ENCODE peak calls at places on chromosome 22, in five cellular contexts. L is neuronal stem cell, Z is testis, H is keratinocyte, A is pancreas. Q is an unnamed sample.

GRCh38 chr22:17734197-17734596 is 40.1 kb downstream of the BID start:
- DNase-seq in L (no peak), Z (no peak), H (no peak), A (no peak), Q (no peak)

GRCh38 chr22:23806837-23807236 is 20.1 kb downstream of the SMARCB1 start:
- DNase-seq in L (no peak), Z (no peak), H (no peak), A (no peak), Q (no peak)

GRCh38 chr22:29302681-29303465 is 3.6 kb upstream of the GAS2L1 start:
- DNase-seq in L (no peak), Z (peak; percentile 49), H (no peak), A (peak; percentile 61), Q (no peak)

GRCh38 chr22:29385748-29386147 is 2.6 kb downstream of the AP1B1 start:
- DNase-seq in L (no peak), Z (peak; percentile 28), H (no peak), A (peak; percentile 56), Q (no peak)

GRCh38 chr22:41123151-41123550 is 30.8 kb downstream of the EP300 start:
- DNase-seq in L (no peak), Z (no peak), H (no peak), A (no peak), Q (no peak)

GRCh38 chr22:46340676-46341075 is 5.2 kb downstream of the TRMU start:
- DNase-seq in L (no peak), Z (no peak), H (no peak), A (no peak), Q (no peak)

GRCh38 chr22:47147572-47147971 is 385.1 kb downstream of the TBC1D22A start:
- DNase-seq in L (no peak), Z (no peak), H (no peak), A (no peak), Q (no peak)

GRCh38 chr22:35604671-35605457 is 12.3 kb downstream of the MB start:
- DNase-seq in L (no peak), Z (no peak), H (no peak), A (no peak), Q (no peak)

GRCh38 chr22:42519544-42520237 is at the start of gene RRP7A:
- DNase-seq in L (peak; percentile 52), Z (peak; percentile 89), H (no peak), A (peak; percentile 77), Q (peak; percentile 69)

GRCh38 chr22:23786752-23787599 is at the start of gene SMARCB1:
- DNase-seq in L (peak; percentile 88), Z (peak; percentile 96), H (peak; percentile 25), A (peak; percentile 84), Q (peak; percentile 88)

GRCh38 chr22:42871146-42872050 is 14.3 kb upstream of the ARFGAP3 start:
- DNase-seq in L (no peak), Z (no peak), H (no peak), A (no peak), Q (no peak)

GRCh38 chr22:43433451-43433850 is 21.6 kb downstream of the MPPED1 start:
- DNase-seq in L (no peak), Z (no peak), H (no peak), A (no peak), Q (no peak)

GRCh38 chr22:41608386-41608785 is 12.5 kb downstream of the DESI1 start:
- DNase-seq in L (no peak), Z (no peak), H (no peak), A (no peak), Q (no peak)

GRCh38 chr22:46061124-46061410 is 84.1 kb upstream of the WNT7B start:
- DNase-seq in L (no peak), Z (no peak), H (no peak), A (no peak), Q (no peak)

GRCh38 chr22:41996826-41997225 is 1.8 kb upstream of the WBP2NL start:
- DNase-seq in L (no peak), Z (no peak), H (no peak), A (no peak), Q (no peak)

GRCh38 chr22:26367402-26368245 is 61.4 kb upstream of the ASPHD2 start:
- DNase-seq in L (peak; percentile 65), Z (peak; percentile 67), H (no peak), A (peak; percentile 17), Q (peak; percentile 46)

GRCh38 chr22:38249803-38250641 is 22.8 kb downstream of the TMEM184B start:
- DNase-seq in L (no peak), Z (no peak), H (no peak), A (no peak), Q (no peak)

GRCh38 chr22:42520663-42521546 is 1.3 kb upstream of the RRP7A start:
- DNase-seq in L (no peak), Z (peak; percentile 60), H (no peak), A (no peak), Q (no peak)

GRCh38 chr22:42273855-42274451 is 3.5 kb upstream of the TCF20 start:
- DNase-seq in L (no peak), Z (peak; percentile 80), H (no peak), A (no peak), Q (no peak)

GRCh38 chr22:17921871-17922821 is 102.2 kb downstream of the MICAL3 start:
- DNase-seq in L (no peak), Z (no peak), H (peak; percentile 59), A (no peak), Q (no peak)

GRCh38 chr22:24331468-24332440 is 61.1 kb downstream of the SPECC1L start:
- DNase-seq in L (no peak), Z (no peak), H (no peak), A (no peak), Q (no peak)

GRCh38 chr22:46047226-46047625 is 70.3 kb upstream of the WNT7B start:
- DNase-seq in L (no peak), Z (peak; percentile 12), H (no peak), A (no peak), Q (no peak)

GRCh38 chr22:29308791-29309262 is 2.4 kb downstream of the GAS2L1 start:
- DNase-seq in L (no peak), Z (no peak), H (peak; percentile 57), A (no peak), Q (no peak)

GRCh38 chr22:46908641-46909107 is 146.2 kb downstream of the TBC1D22A start:
- DNase-seq in L (no peak), Z (no peak), H (no peak), A (no peak), Q (no peak)

GRCh38 chr22:27875951-27876350 is 43.1 kb downstream of the PITPNB start:
- DNase-seq in L (no peak), Z (no peak), H (no peak), A (no peak), Q (no peak)

DNA sequence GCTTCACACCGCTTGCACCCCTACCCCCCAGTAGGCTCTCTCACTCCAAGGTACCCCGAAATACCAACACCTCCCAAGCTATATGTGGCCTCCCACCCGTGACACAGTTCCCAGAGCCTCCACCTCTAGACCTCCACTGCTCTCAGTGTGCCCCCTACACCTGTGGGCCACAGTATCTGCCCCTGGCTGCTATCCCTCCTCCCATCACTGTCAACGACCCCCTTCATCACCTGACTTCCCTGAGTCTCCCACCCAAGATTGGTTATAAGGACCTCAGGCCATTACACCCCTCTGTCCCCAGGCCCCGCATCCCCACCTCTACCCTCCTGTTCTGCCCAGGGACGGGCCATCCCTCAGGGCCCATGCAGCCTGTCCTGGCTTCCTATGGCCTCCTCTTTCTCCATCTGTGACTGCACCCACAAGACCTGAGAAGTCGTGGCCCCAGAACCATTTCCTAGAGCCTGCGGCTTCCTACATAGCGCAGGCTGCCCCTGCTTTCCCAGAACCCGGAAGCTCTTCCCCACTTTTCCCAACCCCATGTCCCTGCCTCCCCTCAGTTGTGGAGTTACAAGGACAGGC is 734 bp downstream of the ACR start:
- DNase-seq in L (no peak), Z (no peak), H (no peak), A (peak; percentile 9), Q (no peak)
- H3K27me3 ChIP-seq in L (no peaks in the 10 kb centered on the region), Z (no peaks in the 10 kb centered on the region), H (peaks cover 11% of the 10 kb centered on the region), A (no peaks in the 10 kb centered on the region), Q (no peaks in the 10 kb centered on the region)

GRCh38 chr22:39463931-39464390 is 7.1 kb downstream of the MGAT3 start:
- DNase-seq in L (no peak), Z (no peak), H (no peak), A (no peak), Q (peak; percentile 83)
- H3K27ac ChIP-seq in L (no peak overlapping the region), Z (no peak overlapping the region), H (no peak overlapping the region), A (no peak overlapping the region), Q (peak overlapping the region; percentile 99)

DNA sequence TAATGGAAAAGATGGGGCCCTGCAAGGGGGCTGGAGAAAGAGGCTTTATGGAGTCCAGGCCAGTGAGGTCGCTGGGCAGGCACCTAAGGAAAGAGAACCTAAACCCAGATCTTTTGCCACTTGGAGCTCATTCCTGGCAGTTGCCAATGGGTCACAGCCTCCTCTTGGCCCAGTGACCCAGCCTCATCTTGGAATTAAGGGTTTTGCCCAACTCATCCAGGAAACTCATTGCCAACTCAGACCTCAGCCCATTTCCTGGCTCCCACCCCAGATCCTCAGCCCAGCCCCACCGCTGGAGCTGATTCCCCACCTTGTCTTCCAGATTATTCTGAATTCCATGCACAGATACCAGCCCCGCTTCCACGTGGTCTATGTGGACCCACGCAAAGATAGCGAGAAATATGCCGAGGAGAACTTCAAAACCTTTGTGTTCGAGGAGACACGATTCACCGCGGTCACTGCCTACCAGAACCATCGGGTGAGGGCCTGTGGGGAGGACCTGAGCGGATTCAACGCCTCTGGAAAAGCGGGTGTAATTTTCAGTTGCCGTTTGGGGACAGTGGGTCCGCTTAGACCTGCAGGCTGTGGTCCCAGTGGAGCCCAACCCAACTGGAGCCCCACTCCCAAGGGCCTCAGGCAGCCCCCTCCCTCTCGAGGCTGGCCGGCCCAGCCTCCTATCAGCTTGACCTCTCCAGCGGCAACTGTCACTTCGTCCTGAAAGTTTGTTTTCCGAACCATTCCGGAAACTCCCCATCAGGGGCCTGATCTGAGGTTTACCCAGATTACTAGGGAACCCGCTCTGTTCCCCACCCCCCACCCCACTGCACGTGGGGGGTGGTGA is 4.3 kb downstream of the TBX1 start:
- DNase-seq in L (no peak), Z (no peak), H (no peak), A (no peak), Q (no peak)
- H3K27me3 ChIP-seq in L (peaks cover 93% of the 10 kb centered on the region), Z (no peaks in the 10 kb centered on the region), H (peaks cover 7% of the 10 kb centered on the region), A (peaks cover 20% of the 10 kb centered on the region), Q (peaks cover 90% of the 10 kb centered on the region)

GRCh38 chr22:31088233-31088986 is 7.3 kb downstream of the SMTN start:
- DNase-seq in L (no peak), Z (no peak), H (no peak), A (no peak), Q (no peak)
- H3K27ac ChIP-seq in L (no peak overlapping the region), Z (no peak overlapping the region), H (no peak overlapping the region), A (no peak overlapping the region), Q (no peak overlapping the region)

DNA sequence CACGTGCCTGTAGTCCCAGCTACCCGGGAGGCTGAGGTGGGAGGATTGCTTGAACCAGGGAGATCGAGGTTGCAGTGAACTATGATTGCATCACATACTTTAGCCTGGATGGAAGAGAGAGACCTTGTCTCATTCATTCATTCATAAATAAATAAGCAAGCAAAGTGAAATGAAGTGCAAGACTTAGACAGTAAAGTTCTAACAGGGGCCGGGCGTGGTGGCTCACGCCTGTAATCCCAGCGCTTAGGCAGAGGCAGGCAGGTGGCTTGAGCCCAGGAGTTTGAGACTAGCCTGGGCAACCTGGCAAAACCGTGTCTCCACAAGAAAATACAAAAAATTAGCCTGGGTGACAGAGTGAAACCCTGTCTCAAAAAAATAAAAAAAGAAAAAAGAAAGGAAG is 1.6 kb upstream of the ZNF280A start:
- DNase-seq in L (no peak), Z (no peak), H (no peak), A (no peak), Q (no peak)
- H3K27me3 ChIP-seq in L (peaks cover 4% of the 10 kb centered on the region), Z (no peaks in the 10 kb centered on the region), H (no peaks in the 10 kb centered on the region), A (no peaks in the 10 kb centered on the region), Q (no peaks in the 10 kb centered on the region)

DNA sequence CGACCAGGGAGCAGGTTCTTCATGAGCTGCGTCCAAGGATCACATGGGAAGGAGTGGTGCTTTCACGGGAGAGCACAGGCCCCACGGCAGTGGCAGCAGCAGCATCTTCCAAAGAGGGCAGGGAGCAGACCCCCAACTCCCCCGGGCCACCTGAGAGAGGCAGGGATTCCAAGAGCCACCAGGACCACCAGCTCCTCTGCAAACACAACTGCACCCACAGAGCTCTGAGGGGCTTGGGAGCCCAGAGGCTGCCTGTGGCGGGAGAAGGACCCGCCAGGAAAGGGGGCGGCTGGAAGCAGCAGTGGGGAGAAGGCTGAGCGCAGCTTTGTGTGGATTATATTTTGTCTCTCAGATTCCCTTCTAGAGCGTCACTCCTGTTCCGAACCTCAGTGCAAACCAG is 469.6 kb downstream of the BRD1 start:
- DNase-seq in L (no peak), Z (no peak), H (no peak), A (no peak), Q (no peak)
- H3K27ac ChIP-seq in L (no peak overlapping the region), Z (no peak overlapping the region), H (no peak overlapping the region), A (no peak overlapping the region), Q (no peak overlapping the region)